ENCODE peak calls at places on chromosomes 6 and 20, in four cellular contexts. One of them, this sample, is unnamed.

GRCh38 chr20:8082999-8083398 is 49.1 kb upstream of the PLCB1 start:
- DNase-seq in K562: no peak
- DNase-seq in GM12878: no peak
- DNase-seq in HepG2: no peak
- DNase-seq in this sample: no peak

GRCh38 chr6:87971605-87972262 is 75.9 kb upstream of the SPACA1 start:
- DNase-seq in K562: no peak
- DNase-seq in GM12878: no peak
- DNase-seq in HepG2: no peak
- DNase-seq in this sample: no peak

GRCh38 chr6:163943647-163944395 is 529.3 kb downstream of the QKI start:
- DNase-seq in HepG2: no peak
- DNase-seq in GM12878: no peak
- DNase-seq in K562: no peak
- DNase-seq in this sample: no peak

GRCh38 chr20:24040896-24041459 is 52.4 kb upstream of the GGTLC1 start:
- DNase-seq in K562: no peak
- DNase-seq in HepG2: no peak
- DNase-seq in GM12878: no peak
- DNase-seq in this sample: no peak

GRCh38 chr6:168372871-168373270 is 53.3 kb upstream of the DACT2 start:
- DNase-seq in K562: no peak
- DNase-seq in GM12878: no peak
- DNase-seq in HepG2: no peak
- DNase-seq in this sample: no peak

GRCh38 chr6:56093776-56094175 is 153.6 kb downstream of the COL21A1 start:
- DNase-seq in HepG2: no peak
- DNase-seq in K562: no peak
- DNase-seq in GM12878: no peak
- DNase-seq in this sample: no peak

GRCh38 chr6:95120984-95121383 is 456.4 kb upstream of the MANEA start:
- DNase-seq in HepG2: no peak
- DNase-seq in K562: no peak
- DNase-seq in GM12878: no peak
- DNase-seq in this sample: no peak

GRCh38 chr20:24979036-24979960 is 13.3 kb downstream of the APMAP start:
- DNase-seq in GM12878: no peak
- DNase-seq in HepG2: no peak
- DNase-seq in K562: no peak
- DNase-seq in this sample: no peak

GRCh38 chr6:149012040-149012545 is 265.3 kb downstream of the UST start:
- DNase-seq in HepG2: no peak
- DNase-seq in GM12878: no peak
- DNase-seq in K562: no peak
- DNase-seq in this sample: peak

GRCh38 chr6:144993870-144994269 is 708.7 kb downstream of the UTRN start:
- DNase-seq in GM12878: no peak
- DNase-seq in HepG2: no peak
- DNase-seq in K562: no peak
- DNase-seq in this sample: no peak

GRCh38 chr20:49385471-49385870 is 97.0 kb downstream of the KCNB1 start:
- DNase-seq in GM12878: no peak
- DNase-seq in K562: peak
- DNase-seq in HepG2: peak
- DNase-seq in this sample: peak

GRCh38 chr6:168078199-168078942 is 641 bp downstream of the FRMD1 start:
- DNase-seq in GM12878: no peak
- DNase-seq in K562: no peak
- DNase-seq in HepG2: no peak
- DNase-seq in this sample: no peak

GRCh38 chr6:11566609-11567008 is 29.1 kb downstream of the TMEM170B start:
- DNase-seq in K562: no peak
- DNase-seq in HepG2: no peak
- DNase-seq in GM12878: no peak
- DNase-seq in this sample: no peak

GRCh38 chr20:54382419-54382818 is 93.0 kb upstream of the DOK5 start:
- DNase-seq in K562: no peak
- DNase-seq in GM12878: no peak
- DNase-seq in HepG2: no peak
- DNase-seq in this sample: no peak

GRCh38 chr6:37347177-37348145 is 6.3 kb upstream of the RNF8 start:
- DNase-seq in HepG2: no peak
- DNase-seq in K562: no peak
- DNase-seq in GM12878: no peak
- DNase-seq in this sample: no peak

GRCh38 chr20:483791-484644 is 21.7 kb upstream of the TBC1D20 start:
- DNase-seq in K562: no peak
- DNase-seq in GM12878: no peak
- DNase-seq in HepG2: no peak
- DNase-seq in this sample: no peak

GRCh38 chr20:45366631-45367030 is 3.7 kb downstream of the SYS1 start:
- DNase-seq in K562: no peak
- DNase-seq in HepG2: no peak
- DNase-seq in GM12878: no peak
- DNase-seq in this sample: no peak

GRCh38 chr20:32870489-32870888 is 11.8 kb downstream of the EFCAB8 start:
- DNase-seq in GM12878: no peak
- DNase-seq in HepG2: no peak
- DNase-seq in K562: no peak
- DNase-seq in this sample: no peak

GRCh38 chr6:157268396-157268795 is 54.9 kb downstream of the TMEM242 start:
- DNase-seq in HepG2: no peak
- DNase-seq in GM12878: no peak
- DNase-seq in K562: no peak
- DNase-seq in this sample: no peak

GRCh38 chr6:114030767-114031166 is 59.8 kb upstream of the HDAC2 start:
- DNase-seq in K562: no peak
- DNase-seq in HepG2: peak
- DNase-seq in GM12878: no peak
- DNase-seq in this sample: no peak

GRCh38 chr6:163324928-163325784 is 89.4 kb upstream of the QKI start:
- DNase-seq in GM12878: no peak
- DNase-seq in HepG2: peak
- DNase-seq in K562: no peak
- DNase-seq in this sample: no peak

GRCh38 chr6:146339716-146340115 is 203.9 kb upstream of the RAB32 start:
- DNase-seq in HepG2: no peak
- DNase-seq in GM12878: no peak
- DNase-seq in K562: no peak
- DNase-seq in this sample: no peak

GRCh38 chr6:144217264-144217663 is 66.9 kb downstream of the STX11 start:
- DNase-seq in K562: no peak
- DNase-seq in HepG2: peak
- DNase-seq in GM12878: no peak
- DNase-seq in this sample: no peak

GRCh38 chr20:22744341-22745193 is 160.2 kb upstream of the FOXA2 start:
- DNase-seq in K562: no peak
- DNase-seq in GM12878: no peak
- DNase-seq in HepG2: no peak
- DNase-seq in this sample: no peak

GRCh38 chr6:16045238-16045637 is 83.6 kb upstream of the MYLIP start:
- DNase-seq in HepG2: no peak
- DNase-seq in K562: peak
- DNase-seq in GM12878: no peak
- DNase-seq in this sample: no peak

GRCh38 chr6:35088281-35089215 is 52.6 kb downstream of the TCP11 start:
- DNase-seq in HepG2: no peak
- DNase-seq in GM12878: no peak
- DNase-seq in K562: no peak
- DNase-seq in this sample: no peak

GRCh38 chr6:35089216-35089934 is 51.8 kb downstream of the TCP11 start:
- DNase-seq in GM12878: no peak
- DNase-seq in K562: no peak
- DNase-seq in HepG2: no peak
- DNase-seq in this sample: no peak

GRCh38 chr6:35086282-35086632 is 54.9 kb downstream of the TCP11 start:
- DNase-seq in GM12878: no peak
- DNase-seq in K562: no peak
- DNase-seq in HepG2: no peak
- DNase-seq in this sample: no peak

GRCh38 chr6:35086636-35087360 is 54.3 kb downstream of the TCP11 start:
- DNase-seq in GM12878: no peak
- DNase-seq in HepG2: no peak
- DNase-seq in K562: no peak
- DNase-seq in this sample: no peak

GRCh38 chr6:35087361-35088280 is 53.5 kb downstream of the TCP11 start:
- DNase-seq in GM12878: no peak
- DNase-seq in K562: no peak
- DNase-seq in HepG2: no peak
- DNase-seq in this sample: no peak
- TF ChIP-seq FOXK2 in GM12878: no peak
- TF ChIP-seq FOXK2 in K562: no peak
- TF ChIP-seq FOXK2 in HepG2: no peak
- TF ChIP-seq FOXK2 in this sample: no peak

DNA sequence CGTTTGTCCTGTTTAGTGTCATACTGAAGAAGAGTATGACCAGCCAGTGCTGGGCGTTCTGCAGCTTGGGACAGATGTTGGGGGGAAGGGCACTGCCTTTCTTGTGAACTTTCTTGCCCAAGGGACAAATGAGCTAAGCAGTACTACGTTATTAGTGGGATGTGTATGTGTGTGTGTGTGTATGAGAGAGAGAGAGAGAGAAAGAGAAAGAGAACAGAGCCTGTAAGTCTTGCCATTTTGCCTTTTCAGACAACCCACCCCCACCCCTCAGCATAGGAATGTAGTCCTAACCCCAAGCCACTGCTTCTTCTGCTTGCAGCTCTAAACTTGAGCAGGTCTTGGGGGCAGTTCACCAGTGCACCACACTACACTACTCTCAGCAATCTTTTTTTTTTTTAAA is 45.5 kb downstream of the E2F3 start:
- DNase-seq in K562: no peak
- DNase-seq in HepG2: no peak
- DNase-seq in GM12878: no peak
- DNase-seq in this sample: no peak
- TF ChIP-seq FOXK2 in K562: no peak
- TF ChIP-seq FOXK2 in HepG2: no peak
- TF ChIP-seq FOXK2 in GM12878: no peak
- TF ChIP-seq FOXK2 in this sample: no peak

GRCh38 chr6:125781307-125781868 is 9.4 kb upstream of the NCOA7 start:
- DNase-seq in K562: peak
- DNase-seq in HepG2: no peak
- DNase-seq in GM12878: no peak
- DNase-seq in this sample: no peak

GRCh38 chr6:125784365-125784764 is 6.4 kb upstream of the NCOA7 start:
- DNase-seq in K562: no peak
- DNase-seq in HepG2: no peak
- DNase-seq in GM12878: no peak
- DNase-seq in this sample: no peak

GRCh38 chr6:125779924-125780539 is 10.7 kb upstream of the NCOA7 start:
- DNase-seq in K562: peak
- DNase-seq in GM12878: peak
- DNase-seq in HepG2: peak
- DNase-seq in this sample: peak

DNA sequence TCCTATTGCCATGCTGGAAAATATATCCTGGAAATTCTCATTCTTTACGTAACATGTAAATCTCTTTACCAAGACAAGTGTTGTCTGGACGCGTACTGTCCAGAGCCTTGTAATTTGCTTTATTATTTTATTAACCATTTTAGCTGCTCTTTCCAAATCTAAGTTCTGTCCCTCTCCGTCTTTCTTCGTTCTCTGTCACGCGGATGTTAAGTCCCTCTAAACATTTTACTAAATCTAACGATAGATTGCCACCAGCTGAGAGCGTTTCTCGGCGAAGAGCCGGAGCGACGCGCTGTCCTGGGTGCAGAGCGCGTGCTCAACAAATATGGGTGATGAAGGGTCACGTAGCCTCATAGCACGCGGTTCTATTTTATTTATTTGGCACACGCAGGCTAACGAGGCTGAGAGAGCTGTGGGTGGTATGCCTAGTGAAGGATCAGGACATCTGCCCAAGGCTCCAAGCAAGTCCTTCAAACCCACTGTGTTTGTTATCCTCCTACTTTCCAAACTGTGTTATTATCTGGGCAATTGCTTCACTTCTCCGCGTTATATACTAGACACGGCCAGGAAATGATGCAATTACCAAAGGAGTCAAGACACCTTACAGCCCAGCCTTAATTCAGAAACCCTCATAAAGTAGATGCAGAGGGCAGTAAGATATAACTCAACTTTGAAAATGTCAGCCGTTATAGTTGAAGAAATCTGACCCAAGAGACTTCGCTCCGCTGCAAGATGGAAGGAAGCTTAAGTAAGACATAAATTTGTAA is 10.0 kb upstream of the NCOA7 start:
- DNase-seq in K562: peak
- DNase-seq in GM12878: peak
- DNase-seq in HepG2: peak
- DNase-seq in this sample: peak
- TF ChIP-seq FOXK2 in K562: peak
- TF ChIP-seq FOXK2 in GM12878: no peak
- TF ChIP-seq FOXK2 in HepG2: no peak
- TF ChIP-seq FOXK2 in this sample: no peak

GRCh38 chr20:64222851-64223525 is 32.6 kb upstream of the PCMTD2 start:
- DNase-seq in GM12878: no peak
- DNase-seq in HepG2: no peak
- DNase-seq in K562: no peak
- DNase-seq in this sample: no peak

GRCh38 chr20:64225166-64225595 is 30.4 kb upstream of the PCMTD2 start:
- DNase-seq in HepG2: no peak
- DNase-seq in K562: no peak
- DNase-seq in GM12878: no peak
- DNase-seq in this sample: no peak

GRCh38 chr20:64223526-64224067 is 32.0 kb upstream of the PCMTD2 start:
- DNase-seq in K562: peak
- DNase-seq in GM12878: no peak
- DNase-seq in HepG2: peak
- DNase-seq in this sample: peak

GRCh38 chr20:64225828-64226598 is 29.5 kb upstream of the PCMTD2 start:
- DNase-seq in HepG2: no peak
- DNase-seq in K562: no peak
- DNase-seq in GM12878: no peak
- DNase-seq in this sample: no peak

DNA sequence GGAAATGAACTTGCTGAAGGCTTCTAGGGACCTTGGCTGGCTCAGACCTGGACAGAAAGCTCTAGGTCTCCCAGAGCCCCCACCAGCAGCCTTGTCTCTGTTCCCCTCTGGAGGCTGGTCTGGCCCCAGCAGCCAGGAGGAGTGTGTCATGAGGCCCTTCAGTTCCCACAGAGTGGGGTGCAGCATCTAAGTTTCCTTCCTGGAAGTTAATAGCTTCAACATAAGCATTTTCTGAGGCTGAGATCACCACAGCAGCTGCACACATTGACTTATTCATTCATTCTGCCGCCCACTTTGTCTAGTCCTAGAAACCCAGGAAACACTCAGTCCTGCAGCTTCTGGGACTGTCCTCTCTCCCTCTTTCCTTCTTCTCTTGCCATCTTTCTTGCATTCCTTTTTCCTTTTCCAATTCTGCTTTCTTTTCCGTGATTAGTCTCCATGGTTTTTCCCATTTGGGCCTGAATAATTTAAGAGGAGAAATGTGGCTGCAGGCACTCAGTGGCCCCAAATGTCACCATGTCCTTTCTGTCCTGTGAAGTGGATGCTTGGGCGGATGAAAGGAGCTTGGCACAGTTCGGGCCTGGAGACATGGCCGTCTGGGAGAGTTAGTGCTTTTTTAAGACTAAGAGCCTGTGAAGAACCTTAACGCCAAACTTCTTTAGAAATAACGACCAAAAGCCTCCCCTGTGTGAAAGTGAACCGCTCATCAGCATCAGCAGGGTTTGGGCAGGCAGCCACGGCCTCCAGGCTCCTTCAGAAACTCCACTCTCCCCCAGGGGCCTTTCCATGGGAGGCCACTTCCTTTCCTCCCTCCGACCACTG is 31.0 kb upstream of the PCMTD2 start:
- DNase-seq in HepG2: no peak
- DNase-seq in GM12878: no peak
- DNase-seq in K562: no peak
- DNase-seq in this sample: no peak
- TF ChIP-seq FOXK2 in HepG2: no peak
- TF ChIP-seq FOXK2 in GM12878: no peak
- TF ChIP-seq FOXK2 in K562: no peak
- TF ChIP-seq FOXK2 in this sample: no peak

This sample was measured in HEK293T.